ENCODE peak calls at places on chromosomes 12 and 14, in six cellular contexts. Z, P, K, T, B and A are unnamed samples.

GRCh38 chr14:29821665-29822429 is 105.8 kb downstream of the PRKD1 start:
- DNase-seq in P (no peak), B (peak; percentile 8), T (no peak), K (no peak), Z (no peak), A (no peak)

GRCh38 chr14:28294834-28295440 is 471.6 kb upstream of the FOXG1 start:
- DNase-seq in B (no peak), P (no peak), Z (peak; percentile 64), T (no peak), K (no peak), A (no peak)

GRCh38 chr12:69254046-69254445 is 14.7 kb downstream of the CPSF6 start:
- DNase-seq in K (no peak), B (peak; percentile 56), T (peak; percentile 18), P (peak; percentile 46), Z (peak; percentile 75), A (no peak)

GRCh38 chr14:69154779-69155178 is 1.9 kb upstream of the DCAF5 start:
- DNase-seq in K (no peak), P (no peak), Z (peak; percentile 64), B (peak; percentile 48), T (no peak), A (no peak)

GRCh38 chr14:20553024-20553423 is 7.8 kb downstream of the RNASE9 start:
- DNase-seq in B (no peak), K (no peak), T (no peak), Z (no peak), P (no peak), A (no peak)

GRCh38 chr12:1644113-1644512 is 15.1 kb downstream of the WNT5B start:
- DNase-seq in K (no peak), B (no peak), Z (no peak), P (no peak), T (no peak), A (no peak)

GRCh38 chr14:50086316-50086700 is 30.1 kb downstream of the VCPKMT start:
- DNase-seq in P (no peak), T (no peak), Z (no peak), K (no peak), B (no peak), A (no peak)

GRCh38 chr14:51609251-51609986 is 42.3 kb upstream of the FRMD6 start:
- DNase-seq in B (no peak), P (peak; percentile 43), Z (no peak), T (no peak), K (no peak), A (no peak)

GRCh38 chr12:104752016-104752415 is 206.1 kb downstream of the SLC41A2 start:
- DNase-seq in B (no peak), T (no peak), K (no peak), P (no peak), Z (no peak), A (peak; percentile 23)

GRCh38 chr12:108418162-108418561 is 79.1 kb upstream of the CMKLR1 start:
- DNase-seq in B (no peak), P (no peak), Z (no peak), T (no peak), K (no peak), A (no peak)

GRCh38 chr12:127628655-127629054 is 638.3 kb upstream of the TMEM132C start:
- DNase-seq in T (no peak), B (peak; percentile 65), P (peak; percentile 75), K (no peak), Z (no peak), A (no peak)

GRCh38 chr12:95218164-95218851 is 701 bp downstream of the VEZT start:
- DNase-seq in T (peak; percentile 32), Z (no peak), K (no peak), B (peak; percentile 72), P (peak; percentile 58), A (no peak)

GRCh38 chr14:61452452-61452851 is 131.1 kb downstream of the PRKCH start:
- DNase-seq in B (no peak), T (no peak), P (no peak), Z (no peak), K (no peak), A (no peak)

GRCh38 chr14:76918751-76919421 is 92.7 kb downstream of the LRRC74A start:
- DNase-seq in Z (peak; percentile 94), K (no peak), T (no peak), P (peak; percentile 99), B (peak; percentile 99), A (peak; percentile 78)

GRCh38 chr14:80456200-80456599 is 244.9 kb upstream of the DIO2 start:
- DNase-seq in Z (no peak), K (no peak), B (peak; percentile 39), P (peak; percentile 79), T (no peak), A (no peak)

GRCh38 chr12:41605528-41606295 is 417.6 kb downstream of the PDZRN4 start:
- DNase-seq in P (peak; percentile 1), T (no peak), Z (no peak), B (peak; percentile 79), K (no peak), A (no peak)

GRCh38 chr14:105326568-105326867 is 12.0 kb downstream of the PACS2 start:
- DNase-seq in B (no peak), P (no peak), Z (no peak), T (no peak), K (no peak), A (no peak)

GRCh38 chr12:2673966-2674810 is 120.6 kb upstream of the FKBP4 start:
- DNase-seq in K (no peak), T (no peak), P (no peak), B (no peak), Z (peak; percentile 45), A (peak; percentile 76)
- H2BK15ac ChIP-seq in K (no peak overlapping the region), T (peak overlapping the region; percentile 30), P (no peak overlapping the region), B (no peak overlapping the region), Z (no peak overlapping the region), A (no peak overlapping the region)

GRCh38 chr12:16150290-16150689 is 127.2 kb downstream of the SLC15A5 start:
- DNase-seq in P (no peak), B (no peak), Z (peak; percentile 33), T (no peak), K (no peak), A (no peak)
- H2BK15ac ChIP-seq in P (no peak overlapping the region), B (no peak overlapping the region), Z (no peak overlapping the region), T (no peak overlapping the region), K (no peak overlapping the region), A (no peak overlapping the region)

GRCh38 chr12:123062682-123063426 is 82.4 kb downstream of the ARL6IP4 start:
- DNase-seq in K (no peak), Z (no peak), B (peak; percentile 89), P (peak; percentile 69), T (no peak), A (no peak)

GRCh38 chr12:123064885-123065619 is 84.6 kb downstream of the ARL6IP4 start:
- DNase-seq in Z (no peak), K (no peak), P (no peak), T (no peak), B (no peak), A (no peak)

GRCh38 chr12:123064356-123064755 is 83.9 kb downstream of the ARL6IP4 start:
- DNase-seq in Z (no peak), B (no peak), T (no peak), P (no peak), K (no peak), A (no peak)

GRCh38 chr12:123061806-123062205 is 81.3 kb downstream of the ARL6IP4 start:
- DNase-seq in K (no peak), P (no peak), T (no peak), Z (no peak), B (no peak), A (no peak)

GRCh38 chr12:123063535-123063934 is 83.1 kb downstream of the ARL6IP4 start:
- DNase-seq in Z (peak; percentile 84), P (peak; percentile 28), T (peak; percentile 33), B (peak; percentile 54), K (peak; percentile 36), A (peak; percentile 84)
- H2BK15ac ChIP-seq in Z (no peak overlapping the region), P (no peak overlapping the region), T (no peak overlapping the region), B (peak overlapping the region; percentile 1), K (no peak overlapping the region), A (no peak overlapping the region)

DNA sequence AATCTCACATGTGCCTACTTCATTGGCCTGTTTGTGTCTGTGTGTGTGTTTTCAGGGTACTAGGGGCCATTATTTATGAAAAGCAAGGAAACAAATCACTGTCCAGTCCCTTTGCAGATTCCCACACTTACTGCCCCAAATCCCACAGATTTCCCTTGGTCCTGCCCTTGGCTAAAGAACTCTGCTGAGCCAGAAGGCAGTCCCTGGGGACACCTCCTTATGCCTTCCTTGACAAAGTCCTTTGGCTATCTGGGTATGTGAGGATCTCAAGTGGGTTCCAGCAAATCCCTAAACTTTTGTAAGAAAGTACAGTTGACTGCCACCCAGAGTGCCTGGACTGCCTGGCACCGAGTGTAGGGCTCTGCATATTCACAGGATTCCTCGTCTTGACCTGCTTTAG is 388.0 kb downstream of the BCAT1 start:
- DNase-seq in T (no peak), P (no peak), Z (peak; percentile 60), K (no peak), B (peak; percentile 62), A (no peak)
- H2BK15ac ChIP-seq in T (no peak overlapping the region), P (peak overlapping the region; percentile 69), Z (peak overlapping the region; percentile 80), K (no peak overlapping the region), B (peak overlapping the region; percentile 39), A (no peak overlapping the region)

DNA sequence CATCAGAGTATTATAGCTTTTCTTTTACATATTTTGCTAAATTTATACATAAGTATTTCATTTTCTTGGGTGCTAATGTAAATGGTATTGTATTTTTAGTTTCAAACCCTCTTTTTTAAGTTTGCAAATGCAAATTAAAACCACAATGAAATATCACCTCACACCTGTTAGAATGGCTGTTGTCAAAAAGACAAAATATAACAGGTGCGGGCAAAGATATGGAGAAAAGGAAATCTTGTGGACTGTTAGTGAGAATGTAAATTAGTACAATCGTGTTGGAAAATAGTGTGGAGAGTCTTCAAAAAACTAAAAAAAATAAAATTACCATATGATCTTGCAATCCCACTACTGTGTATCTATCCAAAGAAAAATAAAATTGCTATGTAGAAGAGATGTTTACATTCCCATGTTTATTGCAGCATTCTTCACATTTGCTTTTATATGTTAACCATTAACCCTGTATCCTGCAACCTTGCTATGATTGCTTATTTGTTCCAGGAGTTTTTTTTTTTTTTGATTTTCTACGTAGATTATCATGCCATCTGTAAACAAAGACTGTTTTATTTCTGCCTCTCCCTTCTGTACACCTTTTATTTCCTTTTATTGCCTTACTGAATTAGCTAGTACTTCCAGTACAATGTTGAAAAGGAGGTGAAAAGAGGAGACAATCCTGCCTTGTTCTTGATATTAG is 405.4 kb upstream of the MIS18BP1 start:
- DNase-seq in B (no peak), T (no peak), Z (no peak), P (no peak), K (no peak), A (no peak)
- H2BK15ac ChIP-seq in B (no peak overlapping the region), T (no peak overlapping the region), Z (no peak overlapping the region), P (no peak overlapping the region), K (no peak overlapping the region), A (no peak overlapping the region)

DNA sequence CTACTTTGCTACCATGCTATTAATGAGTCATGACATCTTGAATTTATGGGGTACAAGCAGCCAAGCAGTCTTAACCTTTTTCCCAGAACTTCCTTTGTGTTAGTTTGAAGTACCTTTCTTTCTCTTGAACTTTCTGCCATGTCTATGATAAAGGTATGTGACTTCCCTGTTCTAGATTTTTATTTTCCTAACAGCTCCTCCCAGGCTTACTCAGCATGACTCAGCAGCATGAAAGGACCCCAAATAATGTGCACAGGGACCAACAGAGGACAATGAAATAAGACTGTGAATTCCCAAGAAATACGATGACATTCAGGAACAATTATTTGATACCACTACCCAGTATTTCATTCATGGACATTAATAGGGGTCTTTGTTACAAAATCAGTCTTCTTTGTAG is 60.0 kb downstream of the TTC6 start:
- DNase-seq in B (peak; percentile 15), T (no peak), P (peak; percentile 44), Z (peak; percentile 10), K (no peak), A (no peak)
- H2BK15ac ChIP-seq in B (no peak overlapping the region), T (no peak overlapping the region), P (no peak overlapping the region), Z (no peak overlapping the region), K (no peak overlapping the region), A (no peak overlapping the region)

GRCh38 chr12:40344312-40344711 is 119.5 kb downstream of the LRRK2 start:
- DNase-seq in B (no peak), P (no peak), Z (no peak), K (no peak), T (no peak), A (no peak)
- H2BK15ac ChIP-seq in B (no peak overlapping the region), P (no peak overlapping the region), Z (no peak overlapping the region), K (no peak overlapping the region), T (no peak overlapping the region), A (no peak overlapping the region)